ENCODE peak calls at places on chromosome 10, in ten cellular contexts. V is cardiac muscle cell, W is ovary, B is IMR-90, H is GM23338, K is testis, L is uterus, Z is transverse colon, P is mammary epithelial cell, M is psoas muscle. S is an unnamed sample.

GRCh38 chr10:26436848-26437247 is 1.3 kb upstream of the APBB1IP start:
- DNase-seq in V (no peak), W (no peak), B (no peak), H (peak; percentile 1), K (no peak), L (no peak), Z (no peak), P (no peak), M (no peak), S (no peak)

GRCh38 chr10:104026762-104027161 is 58.9 kb downstream of the COL17A1 start:
- DNase-seq in V (no peak), W (no peak), B (no peak), H (no peak), K (no peak), L (no peak), Z (no peak), P (no peak), M (no peak), S (no peak)

GRCh38 chr10:42598249-42598873 is 40.0 kb downstream of the ZNF33B start:
- DNase-seq in V (no peak), W (no peak), B (no peak), H (no peak), K (no peak), L (no peak), Z (no peak), P (no peak), M (no peak), S (no peak)

GRCh38 chr10:102009801-102010425 is 46.1 kb downstream of the ARMH3 start:
- DNase-seq in V (peak; percentile 82), W (peak; percentile 31), B (peak; percentile 93), H (peak; percentile 91), K (peak; percentile 70), L (peak; percentile 61), Z (peak; percentile 30), P (peak; percentile 79), M (no peak), S (peak; percentile 82)

GRCh38 chr10:53664620-53665019 is 892.0 kb upstream of the MBL2 start:
- DNase-seq in V (peak; percentile 23), W (no peak), B (no peak), H (no peak), K (no peak), L (no peak), Z (peak; percentile 65), P (no peak), M (no peak), S (peak; percentile 19)

GRCh38 chr10:59331661-59332060 is 30.7 kb downstream of the FAM13C start:
- DNase-seq in V (no peak), W (no peak), B (no peak), H (no peak), K (no peak), L (no peak), Z (no peak), P (no peak), M (no peak), S (no peak)

GRCh38 chr10:104018471-104018870 is 51.5 kb downstream of the SLK start:
- DNase-seq in V (no peak), W (no peak), B (no peak), H (no peak), K (no peak), L (no peak), Z (no peak), P (no peak), M (no peak), S (no peak)

GRCh38 chr10:58240531-58240930 is 27.2 kb downstream of the IPMK start:
- DNase-seq in V (no peak), W (no peak), B (no peak), H (no peak), K (no peak), L (no peak), Z (no peak), P (no peak), M (no peak), S (no peak)

GRCh38 chr10:3785849-3786290 is 861 bp upstream of the KLF6 start:
- DNase-seq in V (peak; percentile 44), W (peak; percentile 63), B (peak; percentile 60), H (peak; percentile 62), K (peak; percentile 57), L (peak; percentile 57), Z (peak; percentile 58), P (peak; percentile 52), M (peak; percentile 78), S (no peak)

GRCh38 chr10:70480254-70480861 is 1.8 kb downstream of the PALD1 start:
- DNase-seq in V (no peak), W (no peak), B (no peak), H (no peak), K (no peak), L (no peak), Z (peak; percentile 46), P (no peak), M (peak; percentile 53), S (peak; percentile 81)

GRCh38 chr10:68900427-68901105 is 549 bp upstream of the DDX50 start:
- DNase-seq in V (no peak), W (no peak), B (peak; percentile 69), H (no peak), K (no peak), L (no peak), Z (no peak), P (no peak), M (peak; percentile 88), S (no peak)

GRCh38 chr10:110279062-110279986 is 25.4 kb downstream of the SMNDC1 start:
- DNase-seq in V (peak; percentile 72), W (peak; percentile 29), B (peak; percentile 71), H (peak; percentile 79), K (peak; percentile 78), L (peak; percentile 67), Z (peak; percentile 55), P (peak; percentile 43), M (no peak), S (peak; percentile 60)

GRCh38 chr10:5527332-5528200 is 2.8 kb downstream of the CALML3 start:
- DNase-seq in V (no peak), W (no peak), B (no peak), H (no peak), K (no peak), L (no peak), Z (peak; percentile 9), P (peak; percentile 66), M (peak; percentile 27), S (no peak)

GRCh38 chr10:51156913-51157312 is 82.6 kb downstream of the PRKG1 start:
- DNase-seq in V (no peak), W (no peak), B (peak; percentile 75), H (no peak), K (no peak), L (no peak), Z (no peak), P (peak; percentile 5), M (no peak), S (no peak)

GRCh38 chr10:86325158-86325557 is 41.4 kb downstream of the GRID1 start:
- DNase-seq in V (no peak), W (no peak), B (no peak), H (peak; percentile 29), K (no peak), L (no peak), Z (no peak), P (no peak), M (no peak), S (no peak)

GRCh38 chr10:99938563-99938962 is 71.2 kb downstream of the DNMBP start:
- DNase-seq in V (no peak), W (no peak), B (peak; percentile 72), H (no peak), K (no peak), L (no peak), Z (no peak), P (no peak), M (no peak), S (no peak)

GRCh38 chr10:100993986-100994708 is 5.5 kb upstream of the LZTS2 start:
- DNase-seq in V (peak; percentile 48), W (no peak), B (peak; percentile 45), H (peak; percentile 74), K (peak; percentile 49), L (no peak), Z (no peak), P (no peak), M (no peak), S (no peak)

GRCh38 chr10:786666-787512 is 97.4 kb upstream of the DIP2C start:
- DNase-seq in V (no peak), W (no peak), B (no peak), H (no peak), K (no peak), L (no peak), Z (no peak), P (no peak), M (peak; percentile 51), S (no peak)

GRCh38 chr10:785539-786214 is 96.2 kb upstream of the DIP2C start:
- DNase-seq in V (no peak), W (no peak), B (no peak), H (no peak), K (no peak), L (no peak), Z (no peak), P (no peak), M (peak; percentile 45), S (no peak)

GRCh38 chr10:782751-783648 is 93.5 kb upstream of the DIP2C start:
- DNase-seq in V (no peak), W (no peak), B (no peak), H (no peak), K (no peak), L (no peak), Z (peak; percentile 4), P (no peak), M (peak; percentile 47), S (no peak)

GRCh38 chr10:784759-785538 is 95.5 kb upstream of the DIP2C start:
- DNase-seq in V (peak; percentile 53), W (peak; percentile 43), B (peak; percentile 88), H (peak; percentile 64), K (peak; percentile 80), L (no peak), Z (peak; percentile 45), P (peak; percentile 58), M (peak; percentile 88), S (peak; percentile 79)

GRCh38 chr10:784377-784758 is 94.9 kb upstream of the DIP2C start:
- DNase-seq in V (peak; percentile 52), W (no peak), B (no peak), H (peak; percentile 66), K (peak; percentile 83), L (no peak), Z (peak; percentile 11), P (no peak), M (peak; percentile 56), S (peak; percentile 31)
- H3K4me3 ChIP-seq in V (peak overlapping the region; percentile 21), W (peak overlapping the region; percentile 28), B (peak overlapping the region; percentile 51), H (peak overlapping the region; percentile 54), K (peak overlapping the region; percentile 15), L (peak overlapping the region; percentile 18), Z (peak overlapping the region; percentile 31), P (peak overlapping the region; percentile 29), M (peak overlapping the region; percentile 58), S (peak overlapping the region; percentile 20)

GRCh38 chr10:93081296-93081695 is 7.6 kb downstream of the CYP26A1 start:
- DNase-seq in V (no peak), W (no peak), B (no peak), H (no peak), K (no peak), L (no peak), Z (no peak), P (no peak), M (no peak), S (no peak)
- H3K4me1 ChIP-seq in V (peaks cover 6% of the 10 kb centered on the region), W (no peaks in the 10 kb centered on the region), B (peaks cover 2% of the 10 kb centered on the region), H (peaks cover 15% of the 10 kb centered on the region), K (no peaks in the 10 kb centered on the region), L (no peaks in the 10 kb centered on the region), Z (no peaks in the 10 kb centered on the region), P (no peaks in the 10 kb centered on the region), M (no peaks in the 10 kb centered on the region), S (no peaks in the 10 kb centered on the region)

GRCh38 chr10:89946106-89946505 is 244.7 kb downstream of the KIF20B start:
- DNase-seq in V (no peak), W (no peak), B (peak; percentile 15), H (no peak), K (no peak), L (no peak), Z (no peak), P (no peak), M (no peak), S (no peak)
- TF ChIP-seq CTCF in V (no peak), W (no peak), B (no peak), H (no peak), K (no peak), L (no peak), Z (no peak), P (no peak), M (no peak), S (no peak)

GRCh38 chr10:7942859-7943258 is 111.6 kb upstream of the GATA3 start:
- DNase-seq in V (no peak), W (no peak), B (no peak), H (peak; percentile 26), K (no peak), L (no peak), Z (no peak), P (no peak), M (no peak), S (no peak)
- H3K4me3 ChIP-seq in V (no peak overlapping the region), W (no peak overlapping the region), B (no peak overlapping the region), H (no peak overlapping the region), K (no peak overlapping the region), L (no peak overlapping the region), Z (no peak overlapping the region), P (no peak overlapping the region), M (no peak overlapping the region), S (no peak overlapping the region)